ENCODE peak calls at places on chromosomes 4 and X, in nine cellular contexts. R is AG09319, Y is HFF-Myc, X is ELF-1, V is putamen, H is hypothalamus, G is cardiac muscle cell, K is RCC 7860, Q is MCF 10A. L is an unnamed sample.
A peak's percentile ranks its signal among the peaks of the same experiment; 100 is the strongest.

GRCh38 chrX:77451041-77451440 is 3.9 kb downstream of the FGF16 start:
- DNase-seq in V (no peak), R (no peak), K (peak; percentile 58), X (no peak), Q (peak; percentile 11), Y (peak; percentile 3), H (no peak), G (no peak), L (no peak)

GRCh38 chr4:128649575-128650205 is 159.8 kb upstream of the JADE1 start:
- DNase-seq in Q (no peak), V (no peak), K (peak; percentile 29), X (no peak), R (no peak), H (no peak), G (no peak), Y (no peak), L (no peak)

GRCh38 chrX:41322821-41323603 is 10.9 kb upstream of the DDX3X start:
- DNase-seq in V (no peak), G (no peak), X (no peak), Y (no peak), Q (no peak), H (no peak), R (no peak), K (no peak), L (no peak)

GRCh38 chr4:15420642-15421041 is 7.2 kb upstream of the C1QTNF7 start:
- DNase-seq in K (no peak), V (no peak), Q (peak; percentile 63), H (no peak), G (no peak), Y (peak; percentile 17), X (peak; percentile 34), R (no peak), L (no peak)

GRCh38 chrX:44904542-44905115 is 31.6 kb downstream of the KDM6A start:
- DNase-seq in Y (no peak), G (no peak), X (no peak), Q (no peak), K (no peak), R (no peak), V (no peak), H (no peak), L (no peak)

GRCh38 chr4:87498446-87498900 is 30.7 kb downstream of the SPARCL1 start:
- DNase-seq in X (no peak), R (peak; percentile 35), V (no peak), Q (no peak), Y (no peak), G (no peak), H (no peak), K (no peak), L (no peak)

GRCh38 chrX:103453655-103454054 is 65.6 kb downstream of the RAB40A start:
- DNase-seq in Y (peak; percentile 83), H (no peak), V (no peak), G (no peak), X (no peak), Q (peak; percentile 90), R (peak; percentile 83), K (no peak), L (no peak)

GRCh38 chrX:102746134-102746584 is 25.6 kb downstream of the GPRASP3 start:
- DNase-seq in Y (no peak), K (no peak), H (no peak), V (no peak), R (no peak), G (peak; percentile 42), X (peak; percentile 44), Q (no peak), L (no peak)

GRCh38 chr4:98275129-98275528 is 13.9 kb downstream of the RAP1GDS1 start:
- DNase-seq in X (no peak), Q (no peak), R (no peak), H (no peak), K (no peak), Y (no peak), V (no peak), G (no peak), L (peak; percentile 14)

GRCh38 chrX:39764441-39764914 is 333.3 kb downstream of the BCOR start:
- DNase-seq in Y (no peak), K (no peak), R (no peak), G (no peak), H (no peak), V (no peak), Q (no peak), X (peak; percentile 93), L (no peak)

GRCh38 chrX:17737707-17738001 is 361 bp downstream of the SCML1 start:
- DNase-seq in Q (no peak), H (no peak), Y (no peak), K (no peak), G (no peak), X (no peak), V (no peak), R (no peak), L (no peak)

GRCh38 chr4:77310931-77311330 is 153.9 kb downstream of the CCNG2 start:
- DNase-seq in K (no peak), Y (no peak), X (peak; percentile 4), R (no peak), V (no peak), G (no peak), H (no peak), Q (peak; percentile 1), L (no peak)

GRCh38 chr4:159227984-159228383 is 125.1 kb downstream of the RAPGEF2 start:
- DNase-seq in G (peak; percentile 78), Y (peak; percentile 24), Q (peak; percentile 72), H (peak; percentile 18), V (peak; percentile 47), R (peak; percentile 32), X (peak; percentile 77), K (peak; percentile 48), L (no peak)

GRCh38 chr4:177118596-177118995 is 191.1 kb upstream of the NEIL3 start:
- DNase-seq in R (peak; percentile 96), H (no peak), K (no peak), Q (peak; percentile 42), Y (peak; percentile 69), V (no peak), G (no peak), X (no peak), L (no peak)

GRCh38 chrX:19303216-19303880 is 40.4 kb upstream of the PDHA1 start:
- DNase-seq in Y (no peak), R (peak; percentile 32), Q (peak; percentile 52), V (no peak), G (no peak), H (no peak), X (no peak), K (no peak), L (no peak)

GRCh38 chr4:5941601-5942000 is 48.7 kb upstream of the CRMP1 start:
- DNase-seq in H (no peak), Y (no peak), V (no peak), Q (no peak), G (no peak), R (no peak), X (no peak), K (no peak), L (no peak)

GRCh38 chr4:150682126-150682525 is 100.2 kb downstream of the MAB21L2 start:
- DNase-seq in X (no peak), H (no peak), V (no peak), G (no peak), K (no peak), R (no peak), Q (no peak), Y (no peak), L (no peak)

GRCh38 chr4:8131826-8132225 is 26.8 kb downstream of the ABLIM2 start:
- DNase-seq in G (no peak), R (no peak), H (no peak), Y (no peak), X (no peak), V (no peak), K (no peak), Q (no peak), L (no peak)

GRCh38 chrX:1093112-1093511 is 119.3 kb downstream of the CRLF2 start:
- DNase-seq in R (no peak), X (no peak), Q (no peak), G (no peak), H (no peak), V (no peak), Y (no peak), K (no peak), L (no peak)

GRCh38 chrX:119790977-119791436 is 423 bp downstream of the RPL39 start:
- DNase-seq in X (no peak), Q (peak; percentile 46), R (no peak), K (no peak), H (peak; percentile 29), G (peak; percentile 17), V (no peak), Y (no peak), L (peak; percentile 33)

GRCh38 chrX:17788439-17788838 is 51.1 kb downstream of the SCML1 start:
- DNase-seq in V (no peak), H (no peak), K (no peak), R (no peak), G (peak; percentile 42), Q (peak; percentile 43), Y (peak; percentile 1), X (peak; percentile 72), L (peak; percentile 10)

GRCh38 chrX:133722756-133723155 is 262.6 kb downstream of the GPC3 start:
- DNase-seq in G (no peak), H (no peak), Y (no peak), R (no peak), K (no peak), X (no peak), V (no peak), Q (no peak), L (no peak)

GRCh38 chrX:57451426-57452020 is 140.3 kb upstream of the ZXDB start:
- DNase-seq in X (no peak), R (no peak), Q (no peak), Y (no peak), H (no peak), V (no peak), G (no peak), K (no peak), L (no peak)

GRCh38 chr4:79184461-79184860 is 141.4 kb downstream of the NAA11 start:
- DNase-seq in X (no peak), K (no peak), R (no peak), Y (no peak), V (no peak), Q (no peak), H (no peak), G (no peak), L (no peak)

GRCh38 chr4:89661490-89661889 is 175.5 kb downstream of the SNCA start:
- DNase-seq in G (peak; percentile 15), Q (peak; percentile 75), K (peak; percentile 75), R (peak; percentile 8), H (no peak), Y (no peak), V (no peak), X (peak; percentile 37), L (no peak)

GRCh38 chrX:119753001-119753400 is 5.4 kb upstream of the SOWAHD start:
- DNase-seq in H (no peak), K (no peak), X (peak; percentile 95), G (no peak), Y (no peak), R (no peak), Q (no peak), V (no peak), L (no peak)

GRCh38 chr4:40056722-40057539 is at the start of gene N4BP2:
- DNase-seq in Y (peak; percentile 52), X (peak; percentile 83), R (peak; percentile 44), H (peak; percentile 49), K (peak; percentile 70), V (peak; percentile 72), Q (peak; percentile 96), G (peak; percentile 94), L (peak; percentile 72)

GRCh38 chr4:48212165-48212564 is 57.5 kb downstream of the TEC start:
- DNase-seq in H (no peak), Q (no peak), Y (no peak), V (no peak), G (no peak), K (no peak), X (no peak), R (no peak), L (peak; percentile 39)

GRCh38 chrX:130139474-130140201 is 26.0 kb downstream of the AIFM1 start:
- DNase-seq in G (peak; percentile 8), Y (no peak), H (no peak), K (no peak), Q (no peak), R (no peak), X (peak; percentile 78), V (no peak), L (no peak)

L was measured in immature natural killer cell.